ENCODE peak calls at places on chromosomes 7 and 10, in seven cellular contexts. M is WERI-Rb-1; F is cardiac muscle cell; K is activated naive CD4-positive, alpha-beta T cell; Y is ACHN; R is OCI-LY7; O is LoVo. W is an unnamed sample.

GRCh38 chr10:12241810-12242529 is 46.0 kb downstream of the CDC123 start:
- DNase-seq in M (no peak), F (no peak), K (no peak), Y (no peak), R (no peak), O (no peak), W (peak; percentile 53)

GRCh38 chr10:58444336-58444735 is 59.1 kb downstream of the TFAM start:
- DNase-seq in M (no peak), F (no peak), K (no peak), Y (no peak), R (no peak), O (no peak), W (no peak)

GRCh38 chr7:135645296-135645904 is 16.9 kb upstream of the STMP1 start:
- DNase-seq in M (no peak), F (peak; percentile 63), K (no peak), Y (peak; percentile 73), R (peak; percentile 66), O (peak; percentile 51), W (peak; percentile 64)

GRCh38 chr10:93849605-93850004 is 44.2 kb upstream of the SLC35G1 start:
- DNase-seq in M (no peak), F (no peak), K (no peak), Y (no peak), R (no peak), O (no peak), W (no peak)

GRCh38 chr10:102268333-102268999 is 23.1 kb downstream of the GBF1 start:
- DNase-seq in M (no peak), F (no peak), K (no peak), Y (peak; percentile 55), R (no peak), O (no peak), W (peak; percentile 59)

GRCh38 chr7:87886875-87887274 is 10.6 kb downstream of the DBF4 start:
- DNase-seq in M (no peak), F (peak; percentile 28), K (no peak), Y (peak; percentile 78), R (peak; percentile 42), O (peak; percentile 40), W (peak; percentile 56)

GRCh38 chr10:11551915-11552602 is 59.4 kb downstream of the USP6NL start:
- DNase-seq in M (no peak), F (no peak), K (no peak), Y (peak; percentile 76), R (no peak), O (peak; percentile 68), W (peak; percentile 97)

GRCh38 chr10:118725784-118726507 is 28.8 kb downstream of the CACUL1 start:
- DNase-seq in M (no peak), F (no peak), K (no peak), Y (no peak), R (no peak), O (no peak), W (peak; percentile 59)

GRCh38 chr7:30559566-30559965 is 35.1 kb upstream of the GARS1 start:
- DNase-seq in M (no peak), F (no peak), K (no peak), Y (no peak), R (no peak), O (no peak), W (no peak)

GRCh38 chr10:102431452-102432124 is 786 bp downstream of the CUEDC2 start:
- DNase-seq in M (peak; percentile 50), F (no peak), K (no peak), Y (peak; percentile 37), R (peak; percentile 20), O (peak; percentile 8), W (no peak)

GRCh38 chr7:13282377-13282980 is 595.0 kb downstream of the ARL4A start:
- DNase-seq in M (no peak), F (peak; percentile 24), K (no peak), Y (peak; percentile 44), R (peak; percentile 4), O (no peak), W (peak; percentile 54)

GRCh38 chr7:137741443-137741842 is 105.3 kb downstream of the DGKI start:
- DNase-seq in M (no peak), F (no peak), K (no peak), Y (no peak), R (no peak), O (no peak), W (no peak)

GRCh38 chr10:96967847-96968246 is 135.7 kb downstream of the LCOR start:
- DNase-seq in M (no peak), F (no peak), K (no peak), Y (no peak), R (no peak), O (no peak), W (peak; percentile 54)

GRCh38 chr7:54904130-54904529 is 114.7 kb upstream of the EGFR start:
- DNase-seq in M (no peak), F (no peak), K (no peak), Y (peak; percentile 24), R (no peak), O (no peak), W (peak; percentile 97)

GRCh38 chr10:19788075-19788686 is 28.1 kb upstream of the PLXDC2 start:
- DNase-seq in M (peak; percentile 8), F (peak; percentile 63), K (no peak), Y (peak; percentile 49), R (peak; percentile 30), O (peak; percentile 48), W (peak; percentile 73)

GRCh38 chr7:139457153-139457946 is 26.1 kb downstream of the KLRG2 start:
- DNase-seq in M (no peak), F (no peak), K (no peak), Y (no peak), R (no peak), O (peak; percentile 71), W (peak; percentile 29)

GRCh38 chr10:132549416-132549815 is 11.8 kb downstream of the INPP5A start:
- DNase-seq in M (no peak), F (no peak), K (no peak), Y (no peak), R (no peak), O (no peak), W (no peak)

GRCh38 chr7:102008535-102009262 is 191.3 kb downstream of the CUX1 start:
- DNase-seq in M (no peak), F (no peak), K (no peak), Y (no peak), R (no peak), O (peak; percentile 42), W (no peak)

GRCh38 chr7:69246758-69247157 is 351.5 kb upstream of the AUTS2 start:
- DNase-seq in M (no peak), F (no peak), K (no peak), Y (no peak), R (no peak), O (no peak), W (no peak)

GRCh38 chr7:106604303-106604918 is 56.5 kb downstream of the CCDC71L start:
- DNase-seq in M (no peak), F (no peak), K (no peak), Y (no peak), R (no peak), O (no peak), W (no peak)

GRCh38 chr10:70803768-70804423 is 11.9 kb upstream of the SGPL1 start:
- DNase-seq in M (no peak), F (no peak), K (no peak), Y (no peak), R (no peak), O (no peak), W (no peak)

GRCh38 chr10:132646443-132647097 is 109.0 kb downstream of the INPP5A start:
- DNase-seq in M (no peak), F (no peak), K (no peak), Y (no peak), R (no peak), O (no peak), W (no peak)

W was measured in IMR-90.